ENCODE peak calls at places on chromosomes 3 and 15, in five cellular contexts. T, Y, I, J and H are unnamed samples.

GRCh38 chr3:44584646-44585501 is at the start of gene ZNF660:
- DNase-seq in Y (peak; percentile 60), I (no peak), T (peak; percentile 69), J (peak; percentile 85), H (peak; percentile 75)

GRCh38 chr3:186144257-186144656 is 35.4 kb upstream of the ETV5 start:
- DNase-seq in J (no peak), T (no peak), Y (peak; percentile 29), I (no peak), H (no peak)

GRCh38 chr3:151356791-151357460 is 27.6 kb upstream of the P2RY13 start:
- DNase-seq in T (no peak), I (peak; percentile 54), J (peak; percentile 42), Y (no peak), H (peak; percentile 20)

GRCh38 chr3:46675843-46676567 is 17.5 kb downstream of the ALS2CL start:
- DNase-seq in T (no peak), Y (peak; percentile 3), J (no peak), I (no peak), H (no peak)

GRCh38 chr15:40409366-40409765 is 3.8 kb downstream of the IVD start:
- DNase-seq in T (no peak), I (no peak), Y (no peak), J (no peak), H (no peak)

GRCh38 chr3:141366285-141367037 is 1.8 kb upstream of the ZBTB38 start:
- DNase-seq in T (peak; percentile 46), J (peak; percentile 95), I (peak; percentile 98), Y (peak; percentile 82), H (peak; percentile 96)

GRCh38 chr15:41562784-41563198 is 3.8 kb downstream of the TYRO3 start:
- DNase-seq in T (no peak), J (no peak), Y (no peak), I (no peak), H (peak; percentile 72)

GRCh38 chr3:178518660-178519396 is 17.4 kb upstream of the KCNMB2 start:
- DNase-seq in I (peak; percentile 51), Y (peak; percentile 13), T (no peak), J (no peak), H (no peak)

GRCh38 chr3:18134386-18135082 is 290.6 kb downstream of the SATB1 start:
- DNase-seq in J (peak; percentile 65), Y (no peak), T (no peak), I (peak; percentile 52), H (peak; percentile 75)

GRCh38 chr15:48121849-48122248 is 1.1 kb downstream of the SLC24A5 start:
- DNase-seq in Y (no peak), J (no peak), T (no peak), I (no peak), H (no peak)

GRCh38 chr15:64911317-64912186 is at the start of gene ANKDD1A:
- DNase-seq in I (peak; percentile 41), J (peak; percentile 26), T (peak; percentile 71), Y (peak; percentile 74), H (peak; percentile 39)

GRCh38 chr3:184825456-184825855 is 13.5 kb downstream of the VPS8 start:
- DNase-seq in T (no peak), Y (no peak), J (no peak), I (no peak), H (no peak)

GRCh38 chr3:31918179-31919165 is 62.6 kb downstream of the OSBPL10 start:
- DNase-seq in T (no peak), J (peak; percentile 25), I (no peak), Y (no peak), H (peak; percentile 32)

GRCh38 chr3:185175370-185175987 is 22.6 kb upstream of the C3orf70 start:
- DNase-seq in J (peak; percentile 14), I (no peak), Y (no peak), T (peak; percentile 21), H (peak; percentile 61)

GRCh38 chr3:183159319-183159718 is 3.2 kb downstream of the LAMP3 start:
- DNase-seq in T (no peak), Y (no peak), J (no peak), I (no peak), H (no peak)

GRCh38 chr15:32704343-32705076 is 13.3 kb upstream of the GREM1 start:
- DNase-seq in J (peak; percentile 53), T (no peak), I (no peak), Y (no peak), H (no peak)

GRCh38 chr15:72033711-72034110 is 84.2 kb downstream of the MYO9A start:
- DNase-seq in T (no peak), I (no peak), Y (no peak), J (peak; percentile 22), H (peak; percentile 18)

GRCh38 chr15:42732095-42732827 is 4.7 kb downstream of the CDAN1 start:
- DNase-seq in T (no peak), J (no peak), Y (no peak), I (no peak), H (no peak)

GRCh38 chr3:35537265-35537664 is 102.1 kb upstream of the ARPP21 start:
- DNase-seq in I (peak; percentile 36), T (no peak), Y (peak; percentile 9), J (peak; percentile 18), H (peak; percentile 29)

GRCh38 chr3:132399054-132399929 is 18.0 kb upstream of the DNAJC13 start:
- DNase-seq in T (no peak), J (peak; percentile 61), Y (peak; percentile 37), I (peak; percentile 66), H (peak; percentile 85)

GRCh38 chr3:16315623-16316022 is 50.6 kb downstream of the OXNAD1 start:
- DNase-seq in Y (no peak), J (no peak), I (no peak), T (no peak), H (no peak)

GRCh38 chr3:66428733-66429132 is 72.1 kb downstream of the LRIG1 start:
- DNase-seq in J (peak; percentile 100), Y (peak; percentile 89), I (peak; percentile 97), T (peak; percentile 74), H (peak; percentile 98)

GRCh38 chr3:126752303-126753190 is 48.5 kb downstream of the CHCHD6 start:
- DNase-seq in Y (peak; percentile 78), I (peak; percentile 81), T (peak; percentile 80), J (peak; percentile 79), H (peak; percentile 82)

GRCh38 chr3:107627962-107628542 is 105.3 kb downstream of the BBX start:
- DNase-seq in J (no peak), T (no peak), I (no peak), Y (no peak), H (no peak)

GRCh38 chr3:110237091-110237615 is 834.5 kb upstream of the NECTIN3 start:
- DNase-seq in J (no peak), T (no peak), I (no peak), Y (no peak), H (no peak)

DNA sequence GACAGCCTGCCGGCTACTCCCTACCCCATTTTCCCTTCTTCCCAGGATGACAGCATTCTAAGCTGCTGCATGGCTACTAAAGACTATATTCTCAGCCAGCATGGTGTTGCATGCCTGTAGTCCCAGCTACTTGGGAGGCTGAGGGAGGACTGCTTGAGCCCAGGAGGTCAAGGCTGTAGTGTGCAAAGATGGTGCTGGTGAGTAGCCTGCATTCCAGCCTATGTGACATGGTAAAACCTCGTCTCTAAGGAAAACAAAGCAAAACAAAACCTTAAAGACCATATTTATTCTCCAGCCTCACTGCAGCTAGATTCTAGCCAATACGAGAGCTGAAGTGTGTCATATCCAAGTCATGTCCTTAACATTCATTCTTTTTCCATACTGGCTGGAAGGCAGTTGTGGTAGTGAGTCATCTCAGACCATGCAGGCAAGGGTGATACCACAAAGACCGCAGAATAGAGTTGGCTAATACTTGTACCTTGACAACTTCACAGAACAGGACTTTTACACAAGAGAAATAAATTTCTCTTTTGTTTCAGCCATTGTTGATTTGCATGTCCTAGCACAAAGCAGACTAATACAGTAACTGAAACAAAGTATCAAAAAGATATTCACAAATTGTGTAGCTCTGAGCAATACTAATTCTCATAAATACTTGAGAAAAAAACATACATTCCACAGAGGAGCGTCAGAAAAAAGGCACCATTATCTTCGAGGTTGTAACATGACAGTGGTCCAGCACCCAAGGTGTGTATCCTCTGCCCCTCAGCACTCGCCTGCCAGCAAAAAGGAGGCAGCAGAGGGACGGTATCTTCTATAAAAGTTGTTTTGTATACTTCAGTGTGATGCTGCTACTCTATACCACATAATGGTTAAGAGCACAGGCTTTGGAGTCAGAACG is 14.8 kb downstream of the PBRM1 start:
- DNase-seq in J (peak; percentile 100), T (no peak), Y (no peak), I (peak; percentile 98), H (peak; percentile 100)
- TF ChIP-seq CTCF in J (no peak), T (no peak), Y (no peak), I (no peak), H (no peak)

GRCh38 chr3:71026634-71027578 is 556.6 kb downstream of the FOXP1 start:
- DNase-seq in J (peak; percentile 32), Y (no peak), I (no peak), T (no peak), H (no peak)

GRCh38 chr3:71025010-71025409 is 558.5 kb downstream of the FOXP1 start:
- DNase-seq in J (no peak), I (no peak), Y (no peak), T (no peak), H (no peak)

GRCh38 chr3:71025516-71025915 is 558.0 kb downstream of the FOXP1 start:
- DNase-seq in Y (no peak), T (no peak), I (no peak), J (no peak), H (no peak)

GRCh38 chr3:71018794-71019193 is 564.7 kb downstream of the FOXP1 start:
- DNase-seq in Y (no peak), I (no peak), T (no peak), J (no peak), H (no peak)

DNA sequence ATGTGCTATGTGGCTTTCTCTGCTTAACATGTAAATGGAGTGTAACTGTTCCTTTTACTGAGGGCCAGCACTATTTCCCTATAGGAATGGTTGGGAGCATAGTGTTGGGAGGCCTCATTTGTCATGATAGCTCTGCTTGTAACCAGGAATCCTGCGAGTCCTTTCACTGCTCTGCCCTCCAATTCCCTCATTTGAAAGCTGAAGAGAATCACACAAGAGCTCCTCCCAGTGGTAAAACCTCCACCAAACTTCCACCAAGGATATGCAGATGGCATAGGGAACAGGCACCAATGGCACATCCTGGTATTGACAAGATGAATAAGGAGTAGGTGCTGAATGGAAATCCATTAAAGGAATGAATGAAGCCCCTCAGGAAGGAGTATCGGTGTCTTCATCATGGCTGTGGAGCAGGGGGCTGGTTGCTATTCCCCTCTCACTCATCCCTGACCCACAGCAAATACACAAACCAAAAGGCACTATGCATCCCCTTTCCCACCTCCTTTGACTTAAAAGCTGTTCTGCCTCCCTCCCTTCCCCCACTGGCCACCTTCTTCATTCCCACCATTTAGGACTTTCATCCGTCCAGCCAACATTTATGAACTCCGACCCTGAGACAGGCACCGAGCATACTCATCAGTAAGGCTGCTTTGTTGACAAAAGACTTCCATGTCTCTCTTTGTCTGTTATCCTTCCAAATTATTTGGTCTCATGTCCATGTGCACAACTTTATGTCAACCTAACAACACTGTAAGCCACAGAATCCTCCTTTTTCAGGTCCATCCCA is 560.8 kb downstream of the FOXP1 start:
- DNase-seq in I (peak; percentile 36), Y (no peak), J (peak; percentile 19), T (no peak), H (no peak)
- TF ChIP-seq CTCF in I (no peak), Y (peak; percentile 21), J (peak; percentile 35), T (no peak), H (peak; percentile 25)

GRCh38 chr3:50885070-50885469 is 210.3 kb downstream of the DOCK3 start:
- DNase-seq in T (no peak), J (no peak), Y (no peak), I (no peak), H (no peak)

GRCh38 chr3:50890688-50891344 is 216.1 kb downstream of the DOCK3 start:
- DNase-seq in T (no peak), Y (no peak), J (no peak), I (no peak), H (no peak)

GRCh38 chr3:50885491-50885890 is 210.8 kb downstream of the DOCK3 start:
- DNase-seq in T (no peak), Y (no peak), I (peak; percentile 3), J (no peak), H (no peak)
- TF ChIP-seq CTCF in T (no peak), Y (no peak), I (no peak), J (peak; percentile 11), H (no peak)

GRCh38 chr15:62392411-62392810 is 227.3 kb upstream of the C2CD4B start:
- DNase-seq in T (peak; percentile 31), Y (peak; percentile 23), J (peak; percentile 30), I (no peak), H (no peak)
- TF ChIP-seq CTCF in T (no peak), Y (peak; percentile 3), J (peak; percentile 7), I (no peak), H (peak; percentile 4)